ENCODE peak calls at places on chromosomes 7 and 10, in six cellular contexts. U is GM12891, G is HCT116, M is breast epithelium, Q is transverse colon, D is GM12892. P is an unnamed sample.

GRCh38 chr10:97858001-97858439 is 8.4 kb downstream of the GOLGA7B start:
- DNase-seq in G (no peak), M (no peak), U (no peak), D (no peak), Q (no peak), P (no peak)

GRCh38 chr7:74627699-74628411 is 29.7 kb upstream of the GTF2I start:
- DNase-seq in G (no peak), M (peak), Q (peak), U (no peak), D (no peak), P (no peak)

GRCh38 chr7:133478591-133479135 is 225.8 kb downstream of the EXOC4 start:
- DNase-seq in G (no peak), Q (no peak), M (no peak), U (no peak), D (no peak), P (no peak)

GRCh38 chr10:47065903-47066302 is 154.7 kb downstream of the PTPN20 start:
- DNase-seq in U (no peak), D (no peak), G (no peak), Q (no peak), M (no peak), P (peak)

GRCh38 chr10:79250259-79250658 is 97.0 kb upstream of the PPIF start:
- DNase-seq in U (no peak), G (no peak), M (no peak), D (peak), Q (peak), P (no peak)

GRCh38 chr10:118585794-118586193 is 9.7 kb downstream of the PRLHR start:
- DNase-seq in U (no peak), M (no peak), G (no peak), D (no peak), Q (no peak), P (no peak)

GRCh38 chr10:64103750-64104149 is 582.5 kb downstream of the REEP3 start:
- DNase-seq in G (no peak), D (no peak), U (no peak), Q (no peak), M (no peak), P (no peak)

GRCh38 chr7:139111147-139111546 is 1.6 kb upstream of the ZC3HAV1 start:
- DNase-seq in M (no peak), G (no peak), U (no peak), Q (no peak), D (no peak), P (no peak)

GRCh38 chr10:76456190-76456589 is 1024.8 kb downstream of the LRMDA start:
- DNase-seq in M (no peak), G (no peak), Q (no peak), D (no peak), U (no peak), P (no peak)

GRCh38 chr7:71942115-71942514 is 470.0 kb downstream of the CALN1 start:
- DNase-seq in U (no peak), M (no peak), G (no peak), D (no peak), Q (no peak), P (no peak)

GRCh38 chr10:85915245-85915846 is 451.2 kb downstream of the GRID1 start:
- DNase-seq in Q (no peak), D (no peak), G (no peak), U (no peak), M (no peak), P (no peak)

DNA sequence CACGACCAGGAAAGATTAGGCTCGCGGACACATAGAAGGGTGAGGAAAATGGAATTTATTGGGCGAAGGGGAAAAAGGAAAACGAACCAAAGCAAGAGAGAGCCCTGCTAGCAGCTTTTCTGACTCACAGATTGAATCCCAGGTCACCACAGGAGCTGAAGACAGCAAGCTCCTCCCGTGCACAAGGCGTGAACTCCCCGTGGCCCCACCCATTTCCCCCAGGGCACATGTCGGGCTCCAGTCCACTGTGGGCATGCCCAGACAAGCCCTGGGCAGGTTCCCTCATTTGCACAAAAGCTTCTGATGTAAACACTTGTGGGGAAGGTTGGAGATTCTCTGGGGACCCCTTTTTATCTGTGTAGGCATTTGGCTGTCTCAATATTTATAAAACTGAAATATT is 582.4 kb downstream of the SUGCT start:
- DNase-seq in G (peak), M (peak), Q (peak), D (no peak), U (no peak), P (no peak)
- TF ChIP-seq POLR2AphosphoS5 in G (peak), M (no peak), Q (no peak), D (no peak), U (no peak), P (no peak)

DNA sequence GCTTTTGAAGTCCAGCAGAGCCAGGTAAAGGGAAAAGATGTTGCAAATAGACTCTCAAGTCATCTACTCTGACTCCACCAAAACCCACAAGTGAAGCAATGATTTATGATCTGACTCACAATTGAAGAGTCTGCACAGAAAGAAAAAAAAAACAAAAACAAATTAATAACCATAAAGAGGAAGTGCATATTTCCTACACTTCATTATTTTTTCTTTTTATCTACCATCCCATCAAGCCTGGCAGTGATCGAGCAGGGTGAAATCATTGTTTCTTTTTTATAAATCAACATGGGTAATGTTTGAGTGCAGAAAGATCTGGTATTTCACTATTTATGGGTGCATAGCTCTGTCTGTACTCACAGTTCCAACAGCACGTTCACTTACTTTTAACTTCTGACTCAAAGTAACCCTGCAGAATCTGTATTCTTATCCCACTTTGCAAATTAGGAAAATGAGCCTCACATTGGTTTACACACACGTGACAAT is 829.0 kb downstream of the TNS3 start:
- DNase-seq in U (no peak), D (no peak), G (peak), M (no peak), Q (no peak), P (no peak)
- TF ChIP-seq POLR2AphosphoS5 in U (no peak), D (no peak), G (no peak), M (no peak), Q (no peak), P (no peak)

DNA sequence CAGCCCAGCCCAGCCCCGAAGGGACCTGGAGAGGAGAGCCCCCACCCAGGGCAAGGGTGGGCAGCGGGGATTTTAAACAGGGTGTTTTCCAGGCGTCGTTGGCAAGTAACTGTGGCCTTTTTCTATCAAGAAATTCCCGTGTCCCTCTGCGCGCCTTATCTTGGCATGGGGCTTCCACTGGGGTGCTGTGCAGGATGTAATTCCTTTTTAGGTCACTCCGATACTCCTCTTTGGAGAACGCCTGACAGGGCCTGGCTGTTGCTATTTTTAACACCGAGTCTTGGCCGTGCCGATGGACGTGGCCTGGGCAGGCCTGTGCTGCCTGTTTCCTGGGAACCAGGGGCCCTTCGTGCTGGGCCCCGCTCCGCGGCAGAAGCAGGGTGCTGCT is 93.8 kb downstream of the INPP5A start:
- DNase-seq in G (no peak), D (no peak), U (no peak), M (peak), Q (peak), P (no peak)
- TF ChIP-seq POLR2AphosphoS5 in G (no peak), D (no peak), U (no peak), M (peak), Q (peak), P (peak)

DNA sequence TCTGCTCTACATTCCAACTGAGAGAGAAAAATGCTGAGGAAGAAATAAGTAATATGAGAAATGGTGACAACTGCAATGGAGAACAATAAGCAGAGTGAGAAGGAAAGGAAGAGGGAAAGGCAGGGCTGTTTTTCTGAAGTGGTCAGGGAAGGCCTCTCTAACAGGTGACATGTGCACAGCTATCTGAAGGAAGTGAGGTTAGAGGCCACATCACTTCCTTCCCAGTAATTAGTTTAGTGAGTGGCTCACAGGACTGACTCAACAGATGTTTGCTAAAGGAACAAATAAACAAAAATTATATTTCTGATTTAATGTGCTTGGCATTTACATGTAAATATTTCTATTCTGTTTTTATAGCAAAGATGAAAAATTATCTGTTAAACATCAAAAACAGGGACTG is 77.9 kb downstream of the ARHGAP21 start:
- DNase-seq in G (no peak), D (no peak), M (no peak), U (no peak), Q (no peak), P (no peak)
- TF ChIP-seq POLR2AphosphoS5 in G (no peak), D (no peak), M (no peak), U (no peak), Q (no peak), P (no peak)

DNA sequence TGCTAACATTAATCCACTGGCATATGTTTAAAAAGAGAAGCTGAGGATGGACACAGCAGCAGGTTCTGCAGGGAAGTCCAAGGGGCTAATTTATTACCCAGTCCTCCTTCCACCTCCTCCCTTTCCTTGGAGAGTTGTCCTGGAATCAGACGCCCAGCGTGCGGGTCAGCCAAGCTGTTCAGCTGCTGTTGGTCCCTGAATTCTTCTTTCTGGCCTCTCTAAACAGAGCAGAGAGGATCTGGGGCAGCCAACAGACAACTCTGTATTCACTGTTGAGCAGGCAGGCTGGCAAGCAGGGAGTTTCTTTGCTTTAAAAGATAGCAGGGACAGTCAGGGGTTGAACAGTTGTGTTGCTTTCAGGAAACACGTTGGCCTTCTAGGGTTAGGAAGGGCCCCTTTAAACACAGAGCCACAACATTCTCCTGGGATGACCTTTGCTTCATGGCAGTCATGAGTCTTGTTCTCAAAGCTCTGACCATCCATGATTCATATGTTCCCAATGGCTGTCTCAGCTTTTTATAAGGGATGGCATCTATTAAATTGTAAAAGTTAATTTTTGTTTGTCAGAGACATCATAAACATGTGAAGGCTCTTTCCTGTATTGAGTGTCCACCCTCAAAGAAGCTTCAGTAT is 217.0 kb downstream of the CREB5 start:
- DNase-seq in D (no peak), G (no peak), U (no peak), M (no peak), Q (no peak), P (no peak)
- TF ChIP-seq POLR2AphosphoS5 in D (no peak), G (no peak), U (no peak), M (no peak), Q (no peak), P (no peak)

GRCh38 chr7:29193316-29194205 is 1.0 kb upstream of the CHN2 start:
- DNase-seq in G (no peak), M (no peak), U (no peak), Q (no peak), D (no peak), P (no peak)

GRCh38 chr7:29192284-29192683 is 2.3 kb upstream of the CHN2 start:
- DNase-seq in M (no peak), U (no peak), Q (no peak), D (no peak), G (no peak), P (no peak)

GRCh38 chr7:29190349-29191045 is 4.1 kb upstream of the CHN2 start:
- DNase-seq in U (no peak), Q (no peak), M (no peak), D (no peak), G (no peak), P (no peak)

GRCh38 chr7:29192811-29193210 is 1.8 kb upstream of the CHN2 start:
- DNase-seq in M (no peak), Q (no peak), D (no peak), G (no peak), U (no peak), P (no peak)

DNA sequence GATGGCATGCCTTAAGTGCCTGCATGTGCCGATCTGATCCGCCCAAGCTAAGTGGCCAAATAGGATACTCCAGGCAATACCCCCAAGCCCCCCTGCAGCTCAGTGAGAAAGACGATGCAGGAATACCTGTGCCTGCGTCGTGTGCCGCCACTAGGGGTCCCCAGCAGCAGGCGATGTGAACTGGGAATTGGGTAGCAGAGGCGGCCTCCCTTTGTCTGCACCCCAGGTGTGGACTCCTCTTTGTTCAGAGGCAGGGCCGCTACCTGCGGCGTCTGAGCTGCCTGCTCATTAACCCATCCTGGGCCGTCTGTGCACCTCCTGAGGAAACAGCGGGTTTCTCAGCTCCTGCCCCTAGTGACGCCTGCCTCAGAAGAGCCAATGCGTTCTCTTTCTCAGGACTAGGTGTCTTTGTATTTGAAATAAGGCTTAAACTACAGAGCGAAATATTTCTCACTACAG is 4.8 kb upstream of the CHN2 start:
- DNase-seq in M (no peak), Q (peak), U (peak), G (peak), D (peak), P (no peak)
- TF ChIP-seq POLR2AphosphoS5 in M (no peak), Q (no peak), U (no peak), G (no peak), D (no peak), P (no peak)

GRCh38 chr10:71804067-71804466 is 30.7 kb upstream of the VSIR start:
- DNase-seq in U (no peak), D (no peak), Q (no peak), G (no peak), M (no peak), P (no peak)

GRCh38 chr10:71802715-71803488 is 29.6 kb upstream of the VSIR start:
- DNase-seq in U (no peak), G (no peak), Q (no peak), D (no peak), M (no peak), P (no peak)

GRCh38 chr10:71806706-71807556 is 33.6 kb upstream of the VSIR start:
- DNase-seq in M (no peak), D (no peak), Q (no peak), G (no peak), U (no peak), P (no peak)

GRCh38 chr10:71807557-71808510 is 34.5 kb upstream of the VSIR start:
- DNase-seq in U (no peak), G (no peak), M (no peak), D (no peak), Q (no peak), P (no peak)

GRCh38 chr10:71805776-71806705 is 32.7 kb upstream of the VSIR start:
- DNase-seq in G (peak), M (no peak), Q (peak), D (no peak), U (no peak), P (no peak)
- TF ChIP-seq POLR2AphosphoS5 in G (no peak), M (no peak), Q (no peak), D (no peak), U (no peak), P (no peak)

DNA sequence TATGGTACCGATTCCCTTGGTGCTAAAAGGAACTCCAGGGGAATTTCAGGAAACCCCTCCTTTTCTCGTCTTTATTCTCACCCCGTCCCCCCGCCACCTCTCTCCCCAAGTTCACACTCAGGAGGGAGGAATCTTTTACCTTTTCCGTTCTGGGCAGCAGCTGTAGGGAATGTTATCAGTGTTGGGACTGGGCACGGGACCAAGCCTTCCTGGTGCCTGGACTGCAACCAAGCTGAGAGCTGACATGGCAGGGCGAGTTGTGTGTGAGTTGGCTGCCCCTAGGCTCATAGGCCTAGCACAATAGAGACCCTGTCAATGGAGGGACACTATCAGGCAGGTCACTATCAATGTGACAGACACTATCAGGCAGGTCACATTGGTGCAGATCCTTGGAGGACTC is 121.4 kb downstream of the TCF7L2 start:
- DNase-seq in Q (peak), U (no peak), D (no peak), M (no peak), G (no peak), P (no peak)
- TF ChIP-seq POLR2AphosphoS5 in Q (no peak), U (no peak), D (no peak), M (no peak), G (peak), P (no peak)

P was measured in vagina.